ENCODE peak calls at places on chromosome 3, in eight cellular contexts. G, N, C, S, R, U, M and Q are unnamed samples.
A peak's percentile ranks its signal among the peaks of the same experiment; 100 is the strongest.

GRCh38 chr3:51538115-51538458 is 432 bp upstream of the RAD54L2 start:
- DNase-seq in U (no peak), N (peak; percentile 6), M (no peak), G (no peak), R (no peak), C (no peak), S (no peak), Q (no peak)

GRCh38 chr3:170038434-170039110 is 777 bp downstream of the GPR160 start:
- DNase-seq in R (no peak), G (no peak), M (no peak), S (peak; percentile 15), U (no peak), N (no peak), C (no peak), Q (no peak)

GRCh38 chr3:191141728-191142127 is 57.3 kb upstream of the OSTN start:
- DNase-seq in M (peak; percentile 34), C (no peak), R (no peak), S (no peak), G (no peak), N (no peak), U (no peak), Q (peak; percentile 24)

GRCh38 chr3:31166249-31166885 is 271.9 kb upstream of the GADL1 start:
- DNase-seq in G (no peak), N (no peak), S (no peak), R (no peak), U (no peak), M (peak; percentile 87), C (no peak), Q (peak; percentile 60)

GRCh38 chr3:144556392-144556791 is 584.8 kb downstream of the DIPK2A start:
- DNase-seq in R (no peak), N (no peak), S (no peak), C (no peak), U (no peak), M (no peak), G (no peak), Q (no peak)

GRCh38 chr3:4355401-4356224 is 52.4 kb downstream of the SETMAR start:
- DNase-seq in S (peak; percentile 32), C (no peak), R (no peak), M (no peak), N (no peak), G (no peak), U (no peak), Q (no peak)

GRCh38 chr3:100969557-100969916 is 23.7 kb downstream of the ABI3BP start:
- DNase-seq in S (no peak), U (no peak), C (no peak), R (no peak), G (no peak), M (no peak), N (no peak), Q (no peak)

GRCh38 chr3:12423918-12424634 is 60.2 kb upstream of the TSEN2 start:
- DNase-seq in S (peak; percentile 17), M (no peak), C (no peak), G (no peak), R (no peak), N (peak; percentile 14), U (no peak), Q (no peak)

GRCh38 chr3:49238274-49239127 is 38.5 kb downstream of the C3orf62 start:
- DNase-seq in U (no peak), M (no peak), N (no peak), C (no peak), S (peak; percentile 20), G (peak; percentile 78), R (peak; percentile 14), Q (no peak)

GRCh38 chr3:7309707-7310106 is 448.8 kb downstream of the GRM7 start:
- DNase-seq in G (peak; percentile 64), R (no peak), N (no peak), C (no peak), S (no peak), M (peak; percentile 96), U (no peak), Q (no peak)

GRCh38 chr3:136135039-136135802 is 60.9 kb downstream of the MSL2 start:
- DNase-seq in C (no peak), U (no peak), M (no peak), G (no peak), N (no peak), S (peak; percentile 29), R (no peak), Q (no peak)

GRCh38 chr3:15820911-15821310 is 23.1 kb upstream of the ANKRD28 start:
- DNase-seq in U (no peak), C (no peak), M (no peak), N (no peak), R (no peak), S (no peak), G (no peak), Q (no peak)

GRCh38 chr3:35659808-35660207 is 20.5 kb downstream of the ARPP21 start:
- DNase-seq in G (no peak), U (no peak), C (no peak), N (no peak), M (no peak), R (peak; percentile 66), S (peak; percentile 27), Q (no peak)

GRCh38 chr3:142863965-142864924 is 24.6 kb downstream of the PCOLCE2 start:
- DNase-seq in R (no peak), U (no peak), N (no peak), M (no peak), S (no peak), G (no peak), C (no peak), Q (no peak)

GRCh38 chr3:98968824-98969223 is 67.3 kb upstream of the DCBLD2 start:
- DNase-seq in N (no peak), S (no peak), C (no peak), G (no peak), U (no peak), R (no peak), M (no peak), Q (no peak)

GRCh38 chr3:23304424-23304823 is 101.3 kb downstream of the UBE2E2 start:
- DNase-seq in G (no peak), R (no peak), U (no peak), S (no peak), N (no peak), M (no peak), C (no peak), Q (no peak)

GRCh38 chr3:25476639-25477038 is 48.6 kb downstream of the RARB start:
- DNase-seq in M (no peak), C (no peak), S (no peak), G (no peak), U (no peak), R (no peak), N (no peak), Q (no peak)

GRCh38 chr3:30141178-30141581 is 465.2 kb upstream of the TGFBR2 start:
- DNase-seq in M (no peak), R (no peak), N (no peak), G (no peak), S (no peak), C (no peak), U (no peak), Q (no peak)

GRCh38 chr3:189786479-189787064 is 155.4 kb downstream of the TP63 start:
- DNase-seq in M (no peak), C (no peak), G (no peak), N (no peak), S (no peak), R (no peak), U (no peak), Q (no peak)

GRCh38 chr3:23314981-23315805 is 112.1 kb downstream of the UBE2E2 start:
- DNase-seq in N (no peak), S (no peak), G (no peak), M (no peak), R (no peak), C (no peak), U (no peak), Q (no peak)

GRCh38 chr3:167866321-167866720 is 130.8 kb downstream of the SERPINI1 start:
- DNase-seq in R (no peak), S (no peak), G (no peak), N (no peak), U (no peak), M (no peak), C (no peak), Q (no peak)

GRCh38 chr3:61872077-61872706 is 310.8 kb downstream of the PTPRG start:
- DNase-seq in M (no peak), R (no peak), G (no peak), C (no peak), N (no peak), U (no peak), S (no peak), Q (no peak)

GRCh38 chr3:56985460-56986327 is 74.8 kb upstream of the SPATA12 start:
- DNase-seq in U (no peak), R (no peak), N (no peak), S (no peak), G (no peak), C (no peak), M (no peak), Q (no peak)

GRCh38 chr3:120239644-120240043 is 45.4 kb downstream of the GPR156 start:
- DNase-seq in C (no peak), S (no peak), M (no peak), G (no peak), R (no peak), N (no peak), U (no peak), Q (no peak)

GRCh38 chr3:28651159-28651558 is 302.5 kb upstream of the AZI2 start:
- DNase-seq in G (no peak), U (no peak), C (no peak), N (no peak), M (no peak), R (no peak), S (no peak), Q (no peak)

GRCh38 chr3:155815030-155815429 is 9.0 kb upstream of the C3orf33 start:
- DNase-seq in C (no peak), N (no peak), U (no peak), R (no peak), M (no peak), G (no peak), S (no peak), Q (no peak)

GRCh38 chr3:179713643-179714090 is 60.8 kb downstream of the USP13 start:
- DNase-seq in G (no peak), M (peak; percentile 75), R (no peak), C (no peak), S (no peak), N (no peak), U (no peak), Q (peak; percentile 77)

GRCh38 chr3:176296066-176296597 is 901.1 kb downstream of the TBL1XR1 start:
- DNase-seq in M (no peak), C (no peak), N (no peak), R (no peak), U (no peak), G (no peak), S (no peak), Q (no peak)

GRCh38 chr3:191070201-191070600 is 128.8 kb upstream of the OSTN start:
- DNase-seq in N (no peak), S (no peak), C (no peak), M (peak; percentile 63), U (no peak), G (no peak), R (no peak), Q (peak; percentile 66)